ENCODE peak calls at places on chromosomes 12 and 14, in seven cellular contexts. One of them, this sample, is unnamed.

GRCh38 chr14:70354204-70354603 is 5.3 kb downstream of the COX16 start:
- DNase-seq in HFF-Myc: no peak
- DNase-seq in AG04449: no peak
- DNase-seq in choroid plexus epithelial cell: no peak
- DNase-seq in cardiac fibroblast: no peak
- DNase-seq in HCT116: no peak
- DNase-seq in fibroblast of mammary gland: no peak
- DNase-seq in this sample: no peak

GRCh38 chr14:79265366-79265765 is 945.9 kb downstream of the DIO2 start:
- DNase-seq in fibroblast of mammary gland: peak; percentile 54
- DNase-seq in AG04449: no peak
- DNase-seq in HCT116: no peak
- DNase-seq in cardiac fibroblast: peak; percentile 62
- DNase-seq in HFF-Myc: no peak
- DNase-seq in choroid plexus epithelial cell: no peak
- DNase-seq in this sample: no peak

GRCh38 chr14:79543966-79544365 is 667.3 kb downstream of the DIO2 start:
- DNase-seq in AG04449: no peak
- DNase-seq in HFF-Myc: no peak
- DNase-seq in HCT116: no peak
- DNase-seq in fibroblast of mammary gland: peak; percentile 58
- DNase-seq in cardiac fibroblast: peak; percentile 79
- DNase-seq in choroid plexus epithelial cell: peak; percentile 91
- DNase-seq in this sample: no peak

GRCh38 chr14:102935756-102936155 is 13.3 kb downstream of the AMN start:
- DNase-seq in AG04449: no peak
- DNase-seq in fibroblast of mammary gland: no peak
- DNase-seq in cardiac fibroblast: no peak
- DNase-seq in choroid plexus epithelial cell: no peak
- DNase-seq in HFF-Myc: no peak
- DNase-seq in HCT116: no peak
- DNase-seq in this sample: no peak

GRCh38 chr14:71833476-71833875 is 98.8 kb upstream of the RGS6 start:
- DNase-seq in choroid plexus epithelial cell: no peak
- DNase-seq in HFF-Myc: no peak
- DNase-seq in cardiac fibroblast: no peak
- DNase-seq in AG04449: no peak
- DNase-seq in fibroblast of mammary gland: no peak
- DNase-seq in HCT116: no peak
- DNase-seq in this sample: no peak

GRCh38 chr12:20436367-20436766 is 68.0 kb downstream of the PDE3A start:
- DNase-seq in AG04449: no peak
- DNase-seq in fibroblast of mammary gland: peak; percentile 41
- DNase-seq in HCT116: no peak
- DNase-seq in cardiac fibroblast: peak; percentile 60
- DNase-seq in choroid plexus epithelial cell: peak; percentile 46
- DNase-seq in HFF-Myc: no peak
- DNase-seq in this sample: no peak

GRCh38 chr12:16555630-16556029 is 50.3 kb downstream of the LMO3 start:
- DNase-seq in HFF-Myc: no peak
- DNase-seq in AG04449: no peak
- DNase-seq in fibroblast of mammary gland: peak; percentile 42
- DNase-seq in cardiac fibroblast: peak; percentile 88
- DNase-seq in HCT116: no peak
- DNase-seq in choroid plexus epithelial cell: peak; percentile 48
- DNase-seq in this sample: no peak

GRCh38 chr12:124231980-124232653 is 62.8 kb upstream of the RFLNA start:
- DNase-seq in choroid plexus epithelial cell: no peak
- DNase-seq in HFF-Myc: no peak
- DNase-seq in HCT116: no peak
- DNase-seq in fibroblast of mammary gland: no peak
- DNase-seq in AG04449: no peak
- DNase-seq in cardiac fibroblast: no peak
- DNase-seq in this sample: peak; percentile 77

GRCh38 chr12:104668274-104668718 is 211.5 kb downstream of the CHST11 start:
- DNase-seq in AG04449: no peak
- DNase-seq in HCT116: no peak
- DNase-seq in choroid plexus epithelial cell: peak; percentile 85
- DNase-seq in fibroblast of mammary gland: no peak
- DNase-seq in cardiac fibroblast: no peak
- DNase-seq in HFF-Myc: no peak
- DNase-seq in this sample: no peak

GRCh38 chr12:10667581-10667980 is 6.3 kb downstream of the STYK1 start:
- DNase-seq in choroid plexus epithelial cell: no peak
- DNase-seq in cardiac fibroblast: no peak
- DNase-seq in HFF-Myc: no peak
- DNase-seq in AG04449: no peak
- DNase-seq in fibroblast of mammary gland: no peak
- DNase-seq in HCT116: no peak
- DNase-seq in this sample: no peak

GRCh38 chr14:23899788-23900187 is 53.8 kb upstream of the DHRS4 start:
- DNase-seq in HFF-Myc: no peak
- DNase-seq in HCT116: no peak
- DNase-seq in fibroblast of mammary gland: no peak
- DNase-seq in AG04449: no peak
- DNase-seq in cardiac fibroblast: no peak
- DNase-seq in choroid plexus epithelial cell: no peak
- DNase-seq in this sample: no peak

GRCh38 chr14:51500776-51501175 is 150.9 kb upstream of the FRMD6 start:
- DNase-seq in choroid plexus epithelial cell: no peak
- DNase-seq in HCT116: no peak
- DNase-seq in AG04449: no peak
- DNase-seq in cardiac fibroblast: no peak
- DNase-seq in fibroblast of mammary gland: no peak
- DNase-seq in HFF-Myc: no peak
- DNase-seq in this sample: no peak

GRCh38 chr12:69987453-69988102 is 162.6 kb downstream of the MYRFL start:
- DNase-seq in HFF-Myc: peak; percentile 85
- DNase-seq in choroid plexus epithelial cell: peak; percentile 90
- DNase-seq in fibroblast of mammary gland: peak; percentile 92
- DNase-seq in HCT116: peak; percentile 75
- DNase-seq in cardiac fibroblast: peak; percentile 96
- DNase-seq in AG04449: peak; percentile 84
- DNase-seq in this sample: no peak

GRCh38 chr12:114405449-114406271 is at the start of gene TBX5:
- DNase-seq in choroid plexus epithelial cell: no peak
- DNase-seq in HCT116: no peak
- DNase-seq in fibroblast of mammary gland: peak; percentile 85
- DNase-seq in cardiac fibroblast: peak; percentile 54
- DNase-seq in AG04449: no peak
- DNase-seq in HFF-Myc: no peak
- DNase-seq in this sample: no peak

GRCh38 chr12:49990269-49990668 is 17.5 kb downstream of the AQP6 start:
- DNase-seq in HCT116: no peak
- DNase-seq in HFF-Myc: no peak
- DNase-seq in cardiac fibroblast: peak; percentile 66
- DNase-seq in AG04449: no peak
- DNase-seq in fibroblast of mammary gland: peak; percentile 51
- DNase-seq in choroid plexus epithelial cell: peak; percentile 64
- DNase-seq in this sample: no peak

GRCh38 chr14:58829594-58829993 is 191.8 kb downstream of the DACT1 start:
- DNase-seq in choroid plexus epithelial cell: peak; percentile 43
- DNase-seq in HCT116: no peak
- DNase-seq in fibroblast of mammary gland: no peak
- DNase-seq in cardiac fibroblast: peak; percentile 23
- DNase-seq in HFF-Myc: no peak
- DNase-seq in AG04449: no peak
- DNase-seq in this sample: no peak

GRCh38 chr12:104181313-104181712 is 34.3 kb upstream of the TXNRD1 start:
- DNase-seq in HCT116: no peak
- DNase-seq in fibroblast of mammary gland: peak; percentile 89
- DNase-seq in HFF-Myc: no peak
- DNase-seq in choroid plexus epithelial cell: peak; percentile 72
- DNase-seq in cardiac fibroblast: peak; percentile 74
- DNase-seq in AG04449: no peak
- DNase-seq in this sample: no peak

GRCh38 chr12:54038760-54039414 is 6.0 kb downstream of the HOXC5 start:
- DNase-seq in cardiac fibroblast: no peak
- DNase-seq in AG04449: no peak
- DNase-seq in fibroblast of mammary gland: peak; percentile 82
- DNase-seq in HCT116: no peak
- DNase-seq in choroid plexus epithelial cell: no peak
- DNase-seq in HFF-Myc: no peak
- DNase-seq in this sample: no peak

GRCh38 chr14:75295061-75295461 is 16.4 kb downstream of the FOS start:
- DNase-seq in cardiac fibroblast: peak; percentile 50
- DNase-seq in choroid plexus epithelial cell: peak; percentile 63
- DNase-seq in AG04449: no peak
- DNase-seq in HCT116: no peak
- DNase-seq in HFF-Myc: no peak
- DNase-seq in fibroblast of mammary gland: peak; percentile 83
- DNase-seq in this sample: peak; percentile 88

GRCh38 chr12:53495903-53496751 is 3.1 kb downstream of the MAP3K12 start:
- DNase-seq in cardiac fibroblast: peak; percentile 71
- DNase-seq in choroid plexus epithelial cell: peak; percentile 95
- DNase-seq in fibroblast of mammary gland: peak; percentile 81
- DNase-seq in HFF-Myc: no peak
- DNase-seq in AG04449: no peak
- DNase-seq in HCT116: no peak
- DNase-seq in this sample: peak; percentile 64

GRCh38 chr12:45299132-45299692 is 83.3 kb downstream of the ANO6 start:
- DNase-seq in HFF-Myc: no peak
- DNase-seq in cardiac fibroblast: peak; percentile 66
- DNase-seq in fibroblast of mammary gland: peak; percentile 75
- DNase-seq in AG04449: peak; percentile 63
- DNase-seq in choroid plexus epithelial cell: peak; percentile 79
- DNase-seq in HCT116: peak; percentile 23
- DNase-seq in this sample: no peak

GRCh38 chr12:6049587-6049986 is 74.9 kb downstream of the VWF start:
- DNase-seq in fibroblast of mammary gland: peak; percentile 38
- DNase-seq in cardiac fibroblast: peak; percentile 53
- DNase-seq in AG04449: no peak
- DNase-seq in HFF-Myc: no peak
- DNase-seq in choroid plexus epithelial cell: peak; percentile 58
- DNase-seq in HCT116: no peak
- DNase-seq in this sample: no peak

GRCh38 chr12:27780612-27781408 is 774 bp upstream of the MANSC4 start:
- DNase-seq in AG04449: no peak
- DNase-seq in choroid plexus epithelial cell: peak; percentile 50
- DNase-seq in cardiac fibroblast: peak; percentile 80
- DNase-seq in HCT116: no peak
- DNase-seq in fibroblast of mammary gland: peak; percentile 72
- DNase-seq in HFF-Myc: no peak
- DNase-seq in this sample: no peak

GRCh38 chr12:49983892-49984291 is 11.1 kb downstream of the AQP6 start:
- DNase-seq in fibroblast of mammary gland: peak; percentile 85
- DNase-seq in AG04449: peak; percentile 45
- DNase-seq in HCT116: no peak
- DNase-seq in choroid plexus epithelial cell: peak; percentile 91
- DNase-seq in HFF-Myc: peak; percentile 82
- DNase-seq in cardiac fibroblast: peak; percentile 79
- DNase-seq in this sample: no peak

GRCh38 chr14:49962616-49963015 is 69.7 kb downstream of the ARF6 start:
- DNase-seq in fibroblast of mammary gland: peak; percentile 25
- DNase-seq in choroid plexus epithelial cell: peak; percentile 40
- DNase-seq in cardiac fibroblast: no peak
- DNase-seq in HCT116: no peak
- DNase-seq in AG04449: no peak
- DNase-seq in HFF-Myc: no peak
- DNase-seq in this sample: peak; percentile 71

GRCh38 chr12:28108599-28108998 is 81.7 kb upstream of the CCDC91 start:
- DNase-seq in HFF-Myc: no peak
- DNase-seq in cardiac fibroblast: peak; percentile 27
- DNase-seq in fibroblast of mammary gland: no peak
- DNase-seq in AG04449: no peak
- DNase-seq in HCT116: no peak
- DNase-seq in choroid plexus epithelial cell: no peak
- DNase-seq in this sample: no peak

DNA sequence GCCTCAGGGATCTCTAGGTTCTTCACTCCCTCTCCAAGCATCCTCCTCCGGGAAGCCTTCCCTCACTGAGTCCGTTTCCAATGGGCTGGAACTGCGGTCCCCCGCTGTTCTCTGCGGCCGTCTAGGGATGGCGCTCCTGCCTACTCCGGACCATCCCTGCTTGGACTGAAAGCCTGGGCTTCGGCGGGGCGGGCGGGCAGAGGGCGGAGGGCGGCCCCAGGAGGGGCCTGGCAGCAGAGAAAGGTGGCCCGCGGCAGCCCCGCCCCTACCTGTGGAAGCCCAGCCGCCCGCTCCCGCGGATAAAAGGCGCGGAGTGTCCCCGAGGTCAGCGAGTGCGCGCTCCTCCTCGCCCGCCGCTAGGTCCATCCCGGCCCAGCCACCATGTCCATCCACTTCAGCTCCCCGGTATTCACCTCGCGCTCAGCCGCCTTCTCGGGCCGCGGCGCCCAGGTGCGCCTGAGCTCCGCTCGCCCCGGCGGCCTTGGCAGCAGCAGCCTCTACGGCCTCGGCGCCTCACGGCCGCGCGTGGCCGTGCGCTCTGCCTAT is at the start of gene KRT7:
- DNase-seq in choroid plexus epithelial cell: no peak
- DNase-seq in cardiac fibroblast: no peak
- DNase-seq in HFF-Myc: no peak
- DNase-seq in AG04449: no peak
- DNase-seq in HCT116: no peak
- DNase-seq in fibroblast of mammary gland: no peak
- DNase-seq in this sample: peak; percentile 93
- TF ChIP-seq CTCF in choroid plexus epithelial cell: peak; percentile 21
- TF ChIP-seq CTCF in cardiac fibroblast: no peak
- TF ChIP-seq CTCF in HFF-Myc: no peak
- TF ChIP-seq CTCF in AG04449: peak; percentile 25
- TF ChIP-seq CTCF in HCT116: no peak
- TF ChIP-seq CTCF in fibroblast of mammary gland: no peak
- TF ChIP-seq CTCF in this sample: no peak

GRCh38 chr14:99529899-99530298 is 48.7 kb downstream of the CCNK start:
- DNase-seq in HCT116: no peak
- DNase-seq in HFF-Myc: no peak
- DNase-seq in cardiac fibroblast: peak; percentile 45
- DNase-seq in choroid plexus epithelial cell: no peak
- DNase-seq in AG04449: no peak
- DNase-seq in fibroblast of mammary gland: no peak
- DNase-seq in this sample: no peak
- TF ChIP-seq CTCF in HCT116: no peak
- TF ChIP-seq CTCF in HFF-Myc: no peak
- TF ChIP-seq CTCF in cardiac fibroblast: no peak
- TF ChIP-seq CTCF in choroid plexus epithelial cell: no peak
- TF ChIP-seq CTCF in AG04449: no peak
- TF ChIP-seq CTCF in fibroblast of mammary gland: no peak
- TF ChIP-seq CTCF in this sample: no peak

DNA sequence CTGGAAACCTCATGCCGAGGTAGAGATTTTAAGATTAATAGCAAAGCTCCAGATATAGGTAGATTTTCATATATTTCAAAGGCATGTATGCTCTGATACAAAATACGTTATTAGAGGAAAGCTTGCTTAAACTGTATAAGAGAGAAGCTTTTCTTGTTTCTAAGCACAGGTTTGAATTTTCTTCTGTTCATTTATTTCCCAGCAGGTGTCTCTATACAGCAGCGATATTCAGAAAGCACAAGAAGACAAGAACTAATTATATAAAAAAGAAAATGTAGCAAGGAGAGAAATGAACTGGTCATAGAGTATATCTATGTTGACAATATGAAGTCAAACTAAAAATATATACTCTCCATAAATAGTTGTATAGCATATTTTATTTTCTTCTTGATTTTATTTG is 307.4 kb upstream of the NOVA1 start:
- DNase-seq in HCT116: no peak
- DNase-seq in AG04449: no peak
- DNase-seq in fibroblast of mammary gland: no peak
- DNase-seq in HFF-Myc: no peak
- DNase-seq in cardiac fibroblast: no peak
- DNase-seq in choroid plexus epithelial cell: no peak
- DNase-seq in this sample: no peak
- TF ChIP-seq CTCF in HCT116: no peak
- TF ChIP-seq CTCF in AG04449: no peak
- TF ChIP-seq CTCF in fibroblast of mammary gland: no peak
- TF ChIP-seq CTCF in HFF-Myc: no peak
- TF ChIP-seq CTCF in cardiac fibroblast: no peak
- TF ChIP-seq CTCF in choroid plexus epithelial cell: no peak
- TF ChIP-seq CTCF in this sample: no peak

GRCh38 chr12:121741743-121742142 is 29.2 kb downstream of the TMEM120B start:
- DNase-seq in AG04449: no peak
- DNase-seq in cardiac fibroblast: no peak
- DNase-seq in HCT116: no peak
- DNase-seq in choroid plexus epithelial cell: no peak
- DNase-seq in fibroblast of mammary gland: no peak
- DNase-seq in HFF-Myc: no peak
- DNase-seq in this sample: no peak
- TF ChIP-seq CTCF in AG04449: no peak
- TF ChIP-seq CTCF in cardiac fibroblast: no peak
- TF ChIP-seq CTCF in HCT116: no peak
- TF ChIP-seq CTCF in choroid plexus epithelial cell: no peak
- TF ChIP-seq CTCF in fibroblast of mammary gland: no peak
- TF ChIP-seq CTCF in HFF-Myc: no peak
- TF ChIP-seq CTCF in this sample: no peak

This sample was measured in upper lobe of right lung.